ENCODE peak calls at places on chromosomes 1 and 21, in seven cellular contexts. E, B, P, L, J, Q and F are unnamed samples.

GRCh38 chr1:206960676-206961386 is 9.4 kb downstream of the FCAMR start:
- ATAC-seq in E (no peak), B (no peak), P (no peak), L (peak), J (no peak), Q (no peak), F (no peak)

GRCh38 chr1:18292531-18292930 is 184.9 kb downstream of the IGSF21 start:
- ATAC-seq in E (no peak), B (no peak), P (no peak), L (no peak), J (no peak), Q (no peak), F (no peak)

GRCh38 chr21:45320261-45320990 is 32.7 kb upstream of the POFUT2 start:
- ATAC-seq in E (no peak), B (no peak), P (no peak), L (no peak), J (peak), Q (no peak), F (no peak)

GRCh38 chr21:31426235-31426797 is 82.3 kb upstream of the TIAM1 start:
- ATAC-seq in E (peak), B (no peak), P (peak), L (no peak), J (no peak), Q (peak), F (no peak)

GRCh38 chr21:30900881-30901280 is 19.5 kb upstream of the KRTAP11-1 start:
- ATAC-seq in E (no peak), B (no peak), P (no peak), L (no peak), J (no peak), Q (no peak), F (no peak)

GRCh38 chr1:156643266-156644092 is 1.6 kb downstream of the BCAN start:
- ATAC-seq in E (peak), B (peak), P (peak), L (no peak), J (no peak), Q (peak), F (no peak)

GRCh38 chr1:16076871-16077250 is 3.4 kb upstream of the FAM131C start:
- ATAC-seq in E (no peak), B (no peak), P (no peak), L (peak), J (peak), Q (no peak), F (no peak)

GRCh38 chr1:168465942-168466702 is 77.7 kb downstream of the XCL2 start:
- ATAC-seq in E (peak), B (peak), P (peak), L (no peak), J (peak), Q (peak), F (no peak)

GRCh38 chr1:22089787-22090186 is 37.3 kb downstream of the CDC42 start:
- ATAC-seq in E (peak), B (no peak), P (no peak), L (no peak), J (peak), Q (no peak), F (no peak)

GRCh38 chr1:154755858-154756730 is 114.0 kb downstream of the KCNN3 start:
- ATAC-seq in E (no peak), B (no peak), P (no peak), L (no peak), J (no peak), Q (peak), F (no peak)

GRCh38 chr21:29095203-29095602 is 21.8 kb upstream of the CCT8 start:
- ATAC-seq in E (no peak), B (no peak), P (no peak), L (no peak), J (no peak), Q (no peak), F (no peak)

GRCh38 chr1:87852410-87853202 is 523.9 kb downstream of the LMO4 start:
- ATAC-seq in E (no peak), B (no peak), P (no peak), L (no peak), J (no peak), Q (no peak), F (no peak)

GRCh38 chr1:113872219-113872934 is 865 bp upstream of the PTPN22 start:
- ATAC-seq in E (peak), B (peak), P (no peak), L (no peak), J (peak), Q (peak), F (peak)

GRCh38 chr1:228272831-228273571 is 65.2 kb downstream of the OBSCN start:
- ATAC-seq in E (no peak), B (no peak), P (no peak), L (no peak), J (no peak), Q (no peak), F (no peak)

GRCh38 chr1:247647864-247648263 is 31.7 kb downstream of the OR13G1 start:
- ATAC-seq in E (no peak), B (no peak), P (no peak), L (no peak), J (no peak), Q (no peak), F (no peak)

GRCh38 chr1:93155335-93155734 is 24.9 kb downstream of the TMED5 start:
- ATAC-seq in E (peak), B (no peak), P (peak), L (no peak), J (no peak), Q (peak), F (no peak)